ENCODE peak calls at places on chromosome 12, in seven cellular contexts. X is HCT116, H is HepG2, U is H1, Q is GM12878, A is K562, V is SK-N-SH. W is an unnamed sample.

GRCh38 chr12:18868673-18869072 is 130.8 kb downstream of the CAPZA3 start:
- DNase-seq in X (no peak), H (no peak), U (no peak), Q (no peak), A (no peak), V (no peak), W (no peak)

GRCh38 chr12:3229577-3229976 is 152.4 kb downstream of the TSPAN9 start:
- DNase-seq in X (no peak), H (no peak), U (no peak), Q (no peak), A (no peak), V (no peak), W (no peak)

GRCh38 chr12:96208346-96208745 is 14.2 kb downstream of the ELK3 start:
- DNase-seq in X (no peak), H (no peak), U (no peak), Q (no peak), A (no peak), V (no peak), W (no peak)

GRCh38 chr12:47079894-47080724 is at the start of gene AMIGO2:
- DNase-seq in X (no peak), H (no peak), U (peak; percentile 72), Q (no peak), A (peak; percentile 59), V (no peak), W (peak; percentile 60)

GRCh38 chr12:3421599-3421998 is 69.4 kb upstream of the PRMT8 start:
- DNase-seq in X (no peak), H (no peak), U (no peak), Q (no peak), A (no peak), V (no peak), W (no peak)

GRCh38 chr12:61251076-61251475 is 1009.1 kb upstream of the USP15 start:
- DNase-seq in X (no peak), H (no peak), U (no peak), Q (no peak), A (no peak), V (no peak), W (no peak)

GRCh38 chr12:28869197-28869596 is 279.9 kb upstream of the FAR2 start:
- DNase-seq in X (no peak), H (no peak), U (no peak), Q (no peak), A (no peak), V (peak; percentile 24), W (no peak)

GRCh38 chr12:132413931-132414588 is 75.9 kb upstream of the FBRSL1 start:
- DNase-seq in X (no peak), H (no peak), U (peak; percentile 85), Q (no peak), A (peak; percentile 55), V (peak; percentile 81), W (no peak)

GRCh38 chr12:91513354-91513753 is 330.7 kb upstream of the DCN start:
- DNase-seq in X (no peak), H (no peak), U (no peak), Q (no peak), A (no peak), V (no peak), W (no peak)

GRCh38 chr12:51714666-51715065 is 123.6 kb downstream of the SCN8A start:
- DNase-seq in X (no peak), H (no peak), U (no peak), Q (no peak), A (no peak), V (no peak), W (no peak)

GRCh38 chr12:43812926-43813325 is 6.8 kb upstream of the TWF1 start:
- DNase-seq in X (no peak), H (no peak), U (no peak), Q (no peak), A (no peak), V (no peak), W (no peak)

GRCh38 chr12:121494093-121494787 is 86.6 kb downstream of the KDM2B start:
- DNase-seq in X (peak; percentile 8), H (no peak), U (peak; percentile 90), Q (no peak), A (peak; percentile 79), V (peak; percentile 73), W (peak; percentile 51)

GRCh38 chr12:124542021-124542941 is 25.1 kb downstream of the NCOR2 start:
- DNase-seq in X (no peak), H (no peak), U (no peak), Q (no peak), A (no peak), V (no peak), W (no peak)

GRCh38 chr12:13085968-13086686 is 17.3 kb downstream of the GSG1 start:
- DNase-seq in X (no peak), H (no peak), U (no peak), Q (no peak), A (no peak), V (no peak), W (no peak)

GRCh38 chr12:104638760-104639319 is 182.1 kb downstream of the CHST11 start:
- DNase-seq in X (no peak), H (no peak), U (no peak), Q (no peak), A (no peak), V (no peak), W (no peak)

GRCh38 chr12:3122841-3123678 is 45.9 kb downstream of the TSPAN9 start:
- DNase-seq in X (no peak), H (no peak), U (no peak), Q (no peak), A (no peak), V (peak; percentile 74), W (peak; percentile 52)

GRCh38 chr12:45182511-45182910 is 33.4 kb upstream of the ANO6 start:
- DNase-seq in X (no peak), H (no peak), U (no peak), Q (no peak), A (no peak), V (no peak), W (no peak)

GRCh38 chr12:89999699-90000505 is 291.3 kb upstream of the ATP2B1 start:
- DNase-seq in X (no peak), H (no peak), U (no peak), Q (no peak), A (no peak), V (no peak), W (no peak)

GRCh38 chr12:5417500-5417899 is 14.4 kb upstream of the NTF3 start:
- DNase-seq in X (no peak), H (no peak), U (no peak), Q (no peak), A (no peak), V (no peak), W (no peak)

GRCh38 chr12:69337325-69337724 is 10.9 kb upstream of the LYZ start:
- DNase-seq in X (no peak), H (peak; percentile 43), U (no peak), Q (no peak), A (no peak), V (no peak), W (no peak)

GRCh38 chr12:30437044-30437443 is 258.6 kb downstream of the IPO8 start:
- DNase-seq in X (no peak), H (no peak), U (no peak), Q (no peak), A (no peak), V (no peak), W (no peak)
- TF ChIP-seq JUND in X (no peak), H (no peak), U (no peak), Q (no peak), A (no peak), V (no peak), W (no peak)

GRCh38 chr12:113462117-113462774 is 9.4 kb downstream of the LHX5 start:
- DNase-seq in X (peak; percentile 67), H (peak; percentile 44), U (peak; percentile 90), Q (no peak), A (peak; percentile 85), V (peak; percentile 87), W (peak; percentile 87)
- TF ChIP-seq JUND in X (no peak), H (no peak), U (no peak), Q (no peak), A (no peak), V (no peak), W (no peak)

DNA sequence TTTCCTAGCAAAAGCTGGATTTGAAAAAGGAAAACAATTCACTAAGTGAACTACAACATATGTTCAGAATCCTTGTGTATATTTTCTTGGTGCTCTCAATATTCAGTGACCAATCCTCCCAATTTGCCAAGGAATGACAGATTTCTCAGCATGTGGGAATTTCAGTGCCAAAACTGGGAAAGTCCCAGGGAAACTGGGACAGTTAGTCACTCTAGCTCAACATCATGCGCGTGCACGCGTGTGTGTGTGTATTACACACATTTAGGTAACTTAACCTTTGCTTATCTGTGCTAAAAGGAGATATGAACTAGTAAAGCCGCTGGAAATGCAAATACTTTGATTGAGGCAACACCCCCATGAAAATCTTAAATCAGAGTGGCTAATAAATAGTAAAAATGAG is 26.1 kb upstream of the SLC6A13 start:
- DNase-seq in X (no peak), H (no peak), U (no peak), Q (no peak), A (no peak), V (no peak), W (no peak)
- TF ChIP-seq JUND in X (no peak), H (no peak), U (no peak), Q (no peak), A (no peak), V (no peak), W (no peak)

DNA sequence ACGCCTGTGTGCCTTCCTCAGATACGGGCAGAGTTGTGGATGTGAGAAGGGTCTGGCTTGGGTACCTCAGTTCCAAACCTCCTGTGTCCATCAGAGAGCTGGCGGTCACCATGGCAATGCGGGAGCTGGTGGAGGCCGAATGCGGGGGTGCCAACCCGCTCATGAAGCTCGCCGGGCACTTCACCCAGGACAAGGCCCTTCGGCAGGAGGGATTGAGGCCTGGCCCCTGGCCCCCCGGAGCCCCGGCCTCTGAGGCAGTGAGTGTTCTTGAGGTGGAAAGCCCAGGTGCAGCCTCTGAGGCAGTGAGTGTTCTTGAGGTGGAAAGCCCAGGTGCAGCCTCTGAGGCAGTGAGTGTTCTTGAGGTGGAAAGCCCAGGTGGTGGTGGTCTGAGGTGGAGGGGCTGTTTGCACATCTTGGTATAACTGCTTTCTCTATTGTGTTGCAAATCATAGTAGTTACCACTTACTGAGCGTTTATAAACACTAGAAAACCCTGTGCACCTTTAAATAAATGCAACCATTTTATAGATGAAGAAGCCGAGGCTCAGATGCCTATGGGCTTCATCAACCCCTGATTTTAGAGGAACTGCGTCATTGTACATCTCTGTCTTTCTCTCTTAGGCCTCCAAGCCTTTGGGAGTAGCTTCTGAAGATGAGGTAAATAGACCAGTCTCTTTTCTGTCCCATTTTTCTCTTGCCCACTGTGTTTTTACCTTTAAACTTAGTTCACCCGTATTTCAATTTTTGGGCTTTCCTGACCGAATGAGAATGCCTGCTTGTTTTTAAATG is 976 bp downstream of the PEX5 start:
- DNase-seq in X (no peak), H (peak; percentile 12), U (peak; percentile 65), Q (no peak), A (no peak), V (no peak), W (no peak)
- TF ChIP-seq JUND in X (no peak), H (no peak), U (no peak), Q (no peak), A (no peak), V (no peak), W (no peak)

GRCh38 chr12:94140556-94140955 is 7.8 kb upstream of the PLXNC1 start:
- DNase-seq in X (peak; percentile 19), H (peak; percentile 32), U (peak; percentile 71), Q (no peak), A (peak; percentile 31), V (peak; percentile 58), W (peak; percentile 63)
- TF ChIP-seq JUND in X (no peak), H (no peak), U (no peak), Q (no peak), A (no peak), V (no peak), W (no peak)